ENCODE peak calls at places on chromosomes 2 and 18, in four cellular contexts. One of them, this sample, is unnamed.

GRCh38 chr2:63819765-63820717 is 21.7 kb upstream of the UGP2 start:
- DNase-seq in SK-N-SH: no peak
- DNase-seq in K562: no peak
- DNase-seq in HepG2: peak
- DNase-seq in this sample: no peak

GRCh38 chr18:71136487-71136886 is 847.6 kb downstream of the SOCS6 start:
- DNase-seq in HepG2: no peak
- DNase-seq in SK-N-SH: no peak
- DNase-seq in K562: no peak
- DNase-seq in this sample: no peak

GRCh38 chr2:231189571-231190495 is 8.6 kb upstream of the ARMC9 start:
- DNase-seq in SK-N-SH: no peak
- DNase-seq in K562: no peak
- DNase-seq in HepG2: no peak
- DNase-seq in this sample: no peak

GRCh38 chr2:173831312-173832229 is 133.6 kb downstream of the SP3 start:
- DNase-seq in K562: no peak
- DNase-seq in SK-N-SH: no peak
- DNase-seq in HepG2: no peak
- DNase-seq in this sample: no peak

GRCh38 chr2:233135421-233135820 is 75.3 kb downstream of the INPP5D start:
- DNase-seq in SK-N-SH: no peak
- DNase-seq in K562: no peak
- DNase-seq in HepG2: no peak
- DNase-seq in this sample: no peak

GRCh38 chr2:100302585-100302892 is 19.8 kb downstream of the LONRF2 start:
- DNase-seq in HepG2: no peak
- DNase-seq in K562: no peak
- DNase-seq in SK-N-SH: no peak
- DNase-seq in this sample: no peak

GRCh38 chr2:131047275-131047652 is 46.0 kb downstream of the FAM168B start:
- DNase-seq in K562: no peak
- DNase-seq in SK-N-SH: no peak
- DNase-seq in HepG2: no peak
- DNase-seq in this sample: no peak

GRCh38 chr2:172293952-172294351 is 133.4 kb upstream of the ITGA6 start:
- DNase-seq in K562: no peak
- DNase-seq in SK-N-SH: peak
- DNase-seq in HepG2: no peak
- DNase-seq in this sample: no peak

GRCh38 chr2:60794271-60794863 is 38.3 kb downstream of the PAPOLG start:
- DNase-seq in SK-N-SH: peak
- DNase-seq in K562: peak
- DNase-seq in HepG2: peak
- DNase-seq in this sample: no peak

GRCh38 chr2:174326880-174327558 is 7.7 kb upstream of the SP9 start:
- DNase-seq in SK-N-SH: peak
- DNase-seq in K562: peak
- DNase-seq in HepG2: no peak
- DNase-seq in this sample: no peak

GRCh38 chr2:69933839-69934613 is 19.1 kb downstream of the MXD1 start:
- DNase-seq in HepG2: peak
- DNase-seq in SK-N-SH: no peak
- DNase-seq in K562: peak
- DNase-seq in this sample: no peak

GRCh38 chr2:61535449-61535848 is 2.7 kb downstream of the XPO1 start:
- DNase-seq in HepG2: no peak
- DNase-seq in K562: no peak
- DNase-seq in SK-N-SH: no peak
- DNase-seq in this sample: no peak

GRCh38 chr2:232541195-232541960 is 1.9 kb downstream of the CHRNG start:
- DNase-seq in K562: no peak
- DNase-seq in SK-N-SH: peak
- DNase-seq in HepG2: no peak
- DNase-seq in this sample: no peak

GRCh38 chr2:120867290-120868231 is 131.9 kb downstream of the GLI2 start:
- DNase-seq in K562: peak
- DNase-seq in HepG2: no peak
- DNase-seq in SK-N-SH: peak
- DNase-seq in this sample: no peak

GRCh38 chr2:23420840-23421476 is 36.0 kb downstream of the KLHL29 start:
- DNase-seq in SK-N-SH: peak
- DNase-seq in HepG2: no peak
- DNase-seq in K562: no peak
- DNase-seq in this sample: no peak

GRCh38 chr2:160282063-160282580 is 82.0 kb upstream of the ITGB6 start:
- DNase-seq in K562: no peak
- DNase-seq in HepG2: no peak
- DNase-seq in SK-N-SH: no peak
- DNase-seq in this sample: no peak

GRCh38 chr2:122100371-122101150 is 345.1 kb downstream of the TSN start:
- DNase-seq in HepG2: no peak
- DNase-seq in SK-N-SH: no peak
- DNase-seq in K562: no peak
- DNase-seq in this sample: no peak

GRCh38 chr2:105617631-105618350 is 126.9 kb upstream of the NCK2 start:
- DNase-seq in SK-N-SH: no peak
- DNase-seq in HepG2: peak
- DNase-seq in K562: peak
- DNase-seq in this sample: no peak

GRCh38 chr18:7174359-7175107 is 56.4 kb upstream of the LRRC30 start:
- DNase-seq in HepG2: peak
- DNase-seq in SK-N-SH: peak
- DNase-seq in K562: no peak
- DNase-seq in this sample: no peak

GRCh38 chr2:132415256-132416079 is 1.1 kb upstream of the GPR39 start:
- DNase-seq in SK-N-SH: no peak
- DNase-seq in HepG2: no peak
- DNase-seq in K562: no peak
- DNase-seq in this sample: no peak

GRCh38 chr2:127657232-127657595 is 11.3 kb downstream of the GPR17 start:
- DNase-seq in HepG2: no peak
- DNase-seq in SK-N-SH: no peak
- DNase-seq in K562: no peak
- DNase-seq in this sample: no peak

GRCh38 chr18:33446604-33447003 is 6.1 kb upstream of the CCDC178 start:
- DNase-seq in SK-N-SH: no peak
- DNase-seq in K562: no peak
- DNase-seq in HepG2: no peak
- DNase-seq in this sample: no peak
- TF ChIP-seq FOXM1 in SK-N-SH: no peak
- TF ChIP-seq FOXM1 in K562: no peak
- TF ChIP-seq FOXM1 in HepG2: no peak
- TF ChIP-seq FOXM1 in this sample: no peak

GRCh38 chr2:241842067-241842415 is 16.7 kb downstream of the PDCD1 start:
- DNase-seq in HepG2: no peak
- DNase-seq in K562: no peak
- DNase-seq in SK-N-SH: no peak
- DNase-seq in this sample: no peak

GRCh38 chr2:241843321-241844065 is 15.2 kb downstream of the PDCD1 start:
- DNase-seq in HepG2: no peak
- DNase-seq in K562: peak
- DNase-seq in SK-N-SH: no peak
- DNase-seq in this sample: no peak

GRCh38 chr2:241841181-241842066 is 17.3 kb downstream of the PDCD1 start:
- DNase-seq in HepG2: no peak
- DNase-seq in K562: no peak
- DNase-seq in SK-N-SH: no peak
- DNase-seq in this sample: no peak

GRCh38 chr2:241844066-241844728 is 14.5 kb downstream of the PDCD1 start:
- DNase-seq in SK-N-SH: peak
- DNase-seq in HepG2: no peak
- DNase-seq in K562: peak
- DNase-seq in this sample: no peak

GRCh38 chr2:241842620-241843211 is 16.0 kb downstream of the PDCD1 start:
- DNase-seq in K562: no peak
- DNase-seq in HepG2: no peak
- DNase-seq in SK-N-SH: peak
- DNase-seq in this sample: no peak
- H3K27ac ChIP-seq in K562: peak
- H3K27ac ChIP-seq in HepG2: no peak
- H3K27ac ChIP-seq in SK-N-SH: no peak
- H3K27ac ChIP-seq in this sample: peak

GRCh38 chr2:223222397-223222796 is 170.4 kb downstream of the KCNE4 start:
- DNase-seq in K562: no peak
- DNase-seq in SK-N-SH: no peak
- DNase-seq in HepG2: no peak
- DNase-seq in this sample: no peak
- TF ChIP-seq FOXM1 in K562: no peak
- TF ChIP-seq FOXM1 in SK-N-SH: no peak
- TF ChIP-seq FOXM1 in HepG2: no peak
- TF ChIP-seq FOXM1 in this sample: no peak

GRCh38 chr18:2978626-2979025 is 34.3 kb downstream of the LPIN2 start:
- DNase-seq in K562: no peak
- DNase-seq in HepG2: no peak
- DNase-seq in SK-N-SH: no peak
- DNase-seq in this sample: no peak
- H3K27ac ChIP-seq in K562: no peak
- H3K27ac ChIP-seq in HepG2: no peak
- H3K27ac ChIP-seq in SK-N-SH: peak
- H3K27ac ChIP-seq in this sample: peak